ENCODE peak calls at places on chromosomes 13 and 19, in four cellular contexts. One of them, this sample, is unnamed.

GRCh38 chr13:113005997-113006396 is 37.0 kb downstream of the MCF2L start:
- DNase-seq in pancreas: no peak
- DNase-seq in brain microvascular endothelial cell: no peak
- DNase-seq in stomach: no peak
- DNase-seq in this sample: no peak

GRCh38 chr19:39969681-39970423 is 1.1 kb upstream of the PSMC4 start:
- DNase-seq in pancreas: no peak
- DNase-seq in brain microvascular endothelial cell: no peak
- DNase-seq in stomach: peak
- DNase-seq in this sample: no peak

GRCh38 chr13:29607465-29607864 is 12.0 kb upstream of the SLC7A1 start:
- DNase-seq in pancreas: no peak
- DNase-seq in brain microvascular endothelial cell: no peak
- DNase-seq in stomach: no peak
- DNase-seq in this sample: no peak

GRCh38 chr13:30766234-30766633 is 30.9 kb downstream of the ALOX5AP start:
- DNase-seq in pancreas: no peak
- DNase-seq in brain microvascular endothelial cell: no peak
- DNase-seq in stomach: no peak
- DNase-seq in this sample: no peak

GRCh38 chr13:25489238-25489637 is 117.5 kb downstream of the ATP8A2 start:
- DNase-seq in pancreas: no peak
- DNase-seq in brain microvascular endothelial cell: no peak
- DNase-seq in stomach: no peak
- DNase-seq in this sample: no peak

GRCh38 chr13:50991624-50992610 is 82.3 kb downstream of the RNASEH2B start:
- DNase-seq in pancreas: no peak
- DNase-seq in brain microvascular endothelial cell: no peak
- DNase-seq in stomach: no peak
- DNase-seq in this sample: no peak

GRCh38 chr13:100040196-100040595 is 48.7 kb upstream of the PCCA start:
- DNase-seq in pancreas: no peak
- DNase-seq in brain microvascular endothelial cell: no peak
- DNase-seq in stomach: no peak
- DNase-seq in this sample: no peak

GRCh38 chr19:34126966-34127365 is 45.3 kb upstream of the LSM14A start:
- DNase-seq in pancreas: no peak
- DNase-seq in brain microvascular endothelial cell: no peak
- DNase-seq in stomach: no peak
- DNase-seq in this sample: no peak

GRCh38 chr19:19064811-19065745 is 1.3 kb downstream of the SLC25A42 start:
- DNase-seq in pancreas: no peak
- DNase-seq in brain microvascular endothelial cell: no peak
- DNase-seq in stomach: no peak
- DNase-seq in this sample: no peak

GRCh38 chr13:27789153-27789494 is 3.2 kb upstream of the GSX1 start:
- DNase-seq in pancreas: no peak
- DNase-seq in brain microvascular endothelial cell: no peak
- DNase-seq in stomach: no peak
- DNase-seq in this sample: no peak

GRCh38 chr13:27504126-27504525 is 53.8 kb upstream of the MTIF3 start:
- DNase-seq in pancreas: no peak
- DNase-seq in brain microvascular endothelial cell: no peak
- DNase-seq in stomach: no peak
- DNase-seq in this sample: no peak

GRCh38 chr13:32734511-32734910 is 148.3 kb downstream of the PDS5B start:
- DNase-seq in pancreas: no peak
- DNase-seq in brain microvascular endothelial cell: peak
- DNase-seq in stomach: no peak
- DNase-seq in this sample: no peak

GRCh38 chr13:20828540-20829364 is 55.0 kb upstream of the EEF1AKMT1 start:
- DNase-seq in pancreas: no peak
- DNase-seq in brain microvascular endothelial cell: no peak
- DNase-seq in stomach: no peak
- DNase-seq in this sample: no peak

GRCh38 chr13:113929628-113930615 is 44.0 kb downstream of the C13orf46 start:
- DNase-seq in pancreas: peak
- DNase-seq in brain microvascular endothelial cell: no peak
- DNase-seq in stomach: peak
- DNase-seq in this sample: no peak

GRCh38 chr19:55386515-55386947 is 799 bp downstream of the RPL28 start:
- DNase-seq in pancreas: no peak
- DNase-seq in brain microvascular endothelial cell: no peak
- DNase-seq in stomach: no peak
- DNase-seq in this sample: no peak

GRCh38 chr19:55383789-55384575 is at the start of gene TMEM238:
- DNase-seq in pancreas: peak
- DNase-seq in brain microvascular endothelial cell: peak
- DNase-seq in stomach: peak
- DNase-seq in this sample: peak

GRCh38 chr19:55384576-55385235 is 614 bp upstream of the TMEM238 start:
- DNase-seq in pancreas: no peak
- DNase-seq in brain microvascular endothelial cell: no peak
- DNase-seq in stomach: no peak
- DNase-seq in this sample: no peak

GRCh38 chr19:55385749-55386514 is at the start of gene RPL28:
- DNase-seq in pancreas: peak
- DNase-seq in brain microvascular endothelial cell: peak
- DNase-seq in stomach: peak
- DNase-seq in this sample: peak

DNA sequence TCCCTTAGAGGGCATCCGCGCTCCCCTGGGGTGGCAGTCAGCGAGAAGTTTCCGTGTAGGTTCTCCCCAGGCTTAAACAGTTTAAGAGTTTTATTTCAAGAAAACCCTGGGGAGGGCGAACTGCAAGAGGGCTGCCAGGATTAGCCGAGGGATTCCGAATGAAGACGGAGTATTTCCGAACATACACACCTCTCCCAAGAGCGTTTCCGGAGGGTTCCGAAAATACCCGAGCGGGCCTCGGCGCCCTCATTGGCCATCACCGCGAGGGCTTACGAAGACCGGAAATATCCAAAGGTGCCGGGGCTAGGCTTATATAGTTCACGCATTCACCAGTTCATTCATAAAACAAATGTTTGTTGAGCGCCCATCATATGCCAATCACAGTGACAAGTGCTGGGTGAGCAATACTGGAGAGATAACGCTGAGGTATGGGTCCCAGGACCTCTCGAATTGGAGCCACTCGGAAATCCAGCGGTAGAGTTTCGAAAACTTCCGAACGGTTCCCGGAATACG is 440 bp upstream of the RPL28 start:
- DNase-seq in pancreas: peak
- DNase-seq in brain microvascular endothelial cell: peak
- DNase-seq in stomach: peak
- DNase-seq in this sample: peak
- H3K4me3 ChIP-seq in pancreas: peak
- H3K4me3 ChIP-seq in brain microvascular endothelial cell: peak
- H3K4me3 ChIP-seq in stomach: peak
- H3K4me3 ChIP-seq in this sample: peak

GRCh38 chr19:46722421-46723022 is 5.6 kb upstream of the PRKD2 start:
- DNase-seq in pancreas: no peak
- DNase-seq in brain microvascular endothelial cell: no peak
- DNase-seq in stomach: no peak
- DNase-seq in this sample: no peak

GRCh38 chr19:46719629-46720515 is 3.0 kb upstream of the PRKD2 start:
- DNase-seq in pancreas: no peak
- DNase-seq in brain microvascular endothelial cell: no peak
- DNase-seq in stomach: no peak
- DNase-seq in this sample: no peak

GRCh38 chr19:46720516-46721239 is 3.8 kb upstream of the PRKD2 start:
- DNase-seq in pancreas: no peak
- DNase-seq in brain microvascular endothelial cell: no peak
- DNase-seq in stomach: no peak
- DNase-seq in this sample: no peak

GRCh38 chr19:46722004-46722380 is 5.1 kb upstream of the PRKD2 start:
- DNase-seq in pancreas: no peak
- DNase-seq in brain microvascular endothelial cell: no peak
- DNase-seq in stomach: no peak
- DNase-seq in this sample: no peak

GRCh38 chr19:46721269-46722003 is 4.5 kb upstream of the PRKD2 start:
- DNase-seq in pancreas: no peak
- DNase-seq in brain microvascular endothelial cell: no peak
- DNase-seq in stomach: no peak
- DNase-seq in this sample: no peak
- TF ChIP-seq CTCF in pancreas: no peak
- TF ChIP-seq CTCF in brain microvascular endothelial cell: peak
- TF ChIP-seq CTCF in stomach: no peak
- TF ChIP-seq CTCF in this sample: peak

DNA sequence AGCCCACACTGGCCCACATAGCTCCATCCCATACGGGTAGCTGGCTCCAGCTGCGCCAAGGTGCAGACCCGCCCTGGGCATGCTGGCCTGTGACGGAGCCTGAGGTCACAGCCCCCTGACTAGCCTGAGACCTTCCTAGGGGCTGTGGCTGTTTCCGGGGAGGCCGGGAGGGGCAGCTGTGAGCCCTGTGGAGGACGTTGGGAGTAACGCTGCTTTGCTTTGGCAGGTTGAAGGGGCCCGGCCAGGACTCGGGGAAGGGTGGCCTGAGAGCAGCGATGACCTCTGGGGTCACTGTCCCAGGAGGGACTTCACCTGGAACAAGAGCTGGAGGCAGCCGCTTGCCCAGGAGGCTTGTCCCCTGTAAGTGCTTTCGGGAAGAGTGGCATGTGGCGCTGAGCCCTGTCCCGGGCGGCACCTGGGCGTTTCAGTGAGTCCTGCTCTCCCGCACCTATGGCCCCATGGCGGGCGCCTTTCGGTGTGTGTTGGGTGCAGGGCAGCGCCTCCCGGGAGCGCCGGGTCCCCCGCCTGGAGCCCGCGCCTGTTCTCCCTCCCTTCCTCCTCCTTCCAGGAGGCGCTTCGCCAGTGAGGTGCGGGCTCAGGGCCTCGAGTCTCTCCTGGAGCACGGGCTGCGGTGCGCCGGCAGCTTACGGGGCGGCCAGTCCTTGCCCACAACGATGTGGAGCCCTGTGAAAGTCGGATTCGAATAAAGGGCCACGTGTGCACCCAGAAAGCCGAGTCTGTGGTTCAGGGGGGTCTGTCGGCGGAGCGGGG is 1.1 kb upstream of the FAM174C start:
- DNase-seq in pancreas: no peak
- DNase-seq in brain microvascular endothelial cell: no peak
- DNase-seq in stomach: no peak
- DNase-seq in this sample: no peak
- H3K4me3 ChIP-seq in pancreas: peak
- H3K4me3 ChIP-seq in brain microvascular endothelial cell: peak
- H3K4me3 ChIP-seq in stomach: peak
- H3K4me3 ChIP-seq in this sample: no peak

DNA sequence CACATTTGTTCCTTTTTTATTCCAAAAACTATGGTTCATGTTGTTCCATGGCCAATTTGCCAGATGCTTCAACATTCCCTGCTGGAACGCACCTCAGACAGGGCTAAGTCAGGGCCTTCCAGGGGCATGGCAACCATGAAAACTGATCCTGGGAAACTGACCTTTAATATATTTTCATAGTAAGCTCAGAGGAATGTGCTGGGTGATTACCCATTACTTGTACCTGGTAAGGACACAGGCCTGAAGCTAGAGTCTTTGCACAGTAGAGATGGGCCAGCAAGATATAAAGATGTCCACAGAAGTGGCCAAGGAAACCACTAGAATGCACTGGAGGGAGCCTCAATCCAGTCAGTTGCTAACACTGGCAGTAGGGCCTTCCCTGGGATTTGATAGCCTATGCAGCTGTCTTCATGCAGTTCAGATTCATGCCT is 353.1 kb downstream of the ENOX1 start:
- DNase-seq in pancreas: no peak
- DNase-seq in brain microvascular endothelial cell: peak
- DNase-seq in stomach: no peak
- DNase-seq in this sample: no peak
- TF ChIP-seq CTCF in pancreas: no peak
- TF ChIP-seq CTCF in brain microvascular endothelial cell: no peak
- TF ChIP-seq CTCF in stomach: no peak
- TF ChIP-seq CTCF in this sample: no peak

DNA sequence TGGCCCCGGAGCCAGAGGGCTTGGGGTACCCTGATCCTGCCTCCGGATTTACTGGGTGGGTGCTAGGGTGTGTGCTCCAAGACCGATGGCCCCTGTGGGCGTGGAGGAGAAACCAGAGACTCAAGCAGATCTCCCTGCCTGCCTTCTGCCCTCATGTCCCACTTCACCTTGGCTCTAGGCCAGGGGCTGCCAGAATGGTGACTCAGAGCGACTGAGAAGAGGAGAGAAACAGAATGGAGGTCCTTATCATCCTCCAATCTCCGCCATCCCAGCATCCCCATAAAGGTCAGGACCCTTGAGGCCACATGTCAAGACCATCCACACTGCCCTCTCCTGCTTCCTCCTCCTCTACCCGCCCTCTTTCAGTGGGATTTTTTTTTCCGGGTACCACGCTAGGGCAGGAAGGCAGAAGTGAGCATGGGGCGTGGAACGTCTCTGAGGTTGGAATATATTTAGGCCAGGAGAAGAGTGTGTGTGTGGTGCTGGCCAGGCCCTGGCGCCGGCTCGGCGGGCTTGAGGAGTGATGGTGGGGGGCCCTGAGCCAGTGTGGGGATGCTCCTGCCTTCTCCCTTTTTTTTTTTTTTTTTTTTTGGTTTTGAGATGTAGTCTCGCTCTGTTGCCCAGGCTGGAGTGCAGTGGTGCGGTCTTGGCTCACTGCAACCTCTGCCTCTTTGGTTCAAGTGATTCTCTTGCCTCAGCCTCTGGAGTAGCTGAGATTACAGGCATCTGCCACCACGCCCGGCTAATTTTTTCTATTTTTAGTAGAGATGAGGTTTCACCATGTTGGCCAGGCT is 22.3 kb downstream of the IER2 start:
- DNase-seq in pancreas: peak
- DNase-seq in brain microvascular endothelial cell: peak
- DNase-seq in stomach: peak
- DNase-seq in this sample: peak
- H3K4me3 ChIP-seq in pancreas: no peak
- H3K4me3 ChIP-seq in brain microvascular endothelial cell: no peak
- H3K4me3 ChIP-seq in stomach: no peak
- H3K4me3 ChIP-seq in this sample: no peak

DNA sequence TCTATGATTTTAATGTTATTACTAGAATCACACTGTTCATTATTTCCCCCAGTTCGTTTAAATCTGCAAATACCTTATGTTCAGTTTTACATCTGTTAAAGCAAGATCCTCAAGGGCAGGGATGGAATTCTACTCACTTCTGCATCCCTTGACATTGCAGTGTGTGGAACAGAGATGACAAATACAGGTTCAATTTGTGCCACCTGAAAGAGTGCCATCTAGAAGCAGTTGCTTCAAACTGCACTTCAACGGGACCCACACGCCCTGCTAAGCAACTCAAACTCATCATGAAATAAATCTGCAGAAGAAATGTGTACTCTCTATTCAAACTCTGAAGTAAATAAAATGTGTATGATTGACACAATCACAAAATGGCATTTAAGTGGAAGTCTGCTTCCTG is 44.5 kb downstream of the RUBCNL start:
- DNase-seq in pancreas: no peak
- DNase-seq in brain microvascular endothelial cell: no peak
- DNase-seq in stomach: no peak
- DNase-seq in this sample: no peak
- TF ChIP-seq CTCF in pancreas: no peak
- TF ChIP-seq CTCF in brain microvascular endothelial cell: peak
- TF ChIP-seq CTCF in stomach: no peak
- TF ChIP-seq CTCF in this sample: peak